ENCODE peak calls at places on chromosome 5, in four cellular contexts. One of them, this sample, is unnamed.

GRCh38 chr5:177983763-177984564 is 12.1 kb downstream of the PROP1 start:
- DNase-seq in SK-N-SH: no peak
- DNase-seq in H1: no peak
- DNase-seq in HepG2: no peak
- DNase-seq in this sample: no peak

GRCh38 chr5:77218263-77218662 is 7.8 kb downstream of the PDE8B start:
- DNase-seq in SK-N-SH: peak; percentile 47
- DNase-seq in H1: no peak
- DNase-seq in HepG2: no peak
- DNase-seq in this sample: no peak

GRCh38 chr5:35308391-35308790 is 78.1 kb upstream of the PRLR start:
- DNase-seq in SK-N-SH: peak; percentile 59
- DNase-seq in H1: no peak
- DNase-seq in HepG2: no peak
- DNase-seq in this sample: no peak

GRCh38 chr5:110824936-110825441 is 86.2 kb downstream of the SLC25A46 start:
- DNase-seq in SK-N-SH: no peak
- DNase-seq in H1: no peak
- DNase-seq in HepG2: no peak
- DNase-seq in this sample: no peak

GRCh38 chr5:15500326-15500958 is 462 bp downstream of the FBXL7 start:
- DNase-seq in SK-N-SH: no peak
- DNase-seq in H1: peak; percentile 79
- DNase-seq in HepG2: no peak
- DNase-seq in this sample: no peak

GRCh38 chr5:124061663-124062062 is 549.7 kb downstream of the CSNK1G3 start:
- DNase-seq in SK-N-SH: no peak
- DNase-seq in H1: no peak
- DNase-seq in HepG2: no peak
- DNase-seq in this sample: no peak

GRCh38 chr5:141846031-141846430 is 32.2 kb downstream of the PCDH1 start:
- DNase-seq in SK-N-SH: peak; percentile 82
- DNase-seq in H1: no peak
- DNase-seq in HepG2: no peak
- DNase-seq in this sample: no peak

GRCh38 chr5:61277190-61277589 is 54.9 kb upstream of the ZSWIM6 start:
- DNase-seq in SK-N-SH: no peak
- DNase-seq in H1: no peak
- DNase-seq in HepG2: peak; percentile 18
- DNase-seq in this sample: no peak

GRCh38 chr5:102106599-102106998 is 189.5 kb downstream of the SLCO4C1 start:
- DNase-seq in SK-N-SH: no peak
- DNase-seq in H1: no peak
- DNase-seq in HepG2: no peak
- DNase-seq in this sample: no peak

GRCh38 chr5:133370281-133370890 is 242.0 kb downstream of the FSTL4 start:
- DNase-seq in SK-N-SH: no peak
- DNase-seq in H1: no peak
- DNase-seq in HepG2: no peak
- DNase-seq in this sample: no peak

GRCh38 chr5:134585966-134586365 is 46.7 kb downstream of the SAR1B start:
- DNase-seq in SK-N-SH: no peak
- DNase-seq in H1: no peak
- DNase-seq in HepG2: no peak
- DNase-seq in this sample: no peak

GRCh38 chr5:42944989-42945388 is 95.1 kb downstream of the ANXA2R start:
- DNase-seq in SK-N-SH: no peak
- DNase-seq in H1: no peak
- DNase-seq in HepG2: no peak
- DNase-seq in this sample: no peak

GRCh38 chr5:149578896-149579295 is 2.4 kb upstream of the ARHGEF37 start:
- DNase-seq in SK-N-SH: no peak
- DNase-seq in H1: no peak
- DNase-seq in HepG2: no peak
- DNase-seq in this sample: no peak

GRCh38 chr5:147336871-147337270 is 102.0 kb downstream of the STK32A start:
- DNase-seq in SK-N-SH: no peak
- DNase-seq in H1: no peak
- DNase-seq in HepG2: no peak
- DNase-seq in this sample: no peak

GRCh38 chr5:147341382-147341781 is 106.6 kb downstream of the STK32A start:
- DNase-seq in SK-N-SH: no peak
- DNase-seq in H1: no peak
- DNase-seq in HepG2: no peak
- DNase-seq in this sample: no peak

GRCh38 chr5:147344861-147345260 is 110.0 kb downstream of the STK32A start:
- DNase-seq in SK-N-SH: no peak
- DNase-seq in H1: no peak
- DNase-seq in HepG2: no peak
- DNase-seq in this sample: no peak

GRCh38 chr5:147339313-147339712 is 104.5 kb downstream of the STK32A start:
- DNase-seq in SK-N-SH: no peak
- DNase-seq in H1: no peak
- DNase-seq in HepG2: no peak
- DNase-seq in this sample: no peak
- TF ChIP-seq GABPA in SK-N-SH: no peak
- TF ChIP-seq GABPA in H1: no peak
- TF ChIP-seq GABPA in HepG2: no peak
- TF ChIP-seq GABPA in this sample: no peak

GRCh38 chr5:179822059-179822432 is 1.3 kb downstream of the SQSTM1 start:
- DNase-seq in SK-N-SH: no peak
- DNase-seq in H1: no peak
- DNase-seq in HepG2: no peak
- DNase-seq in this sample: no peak

GRCh38 chr5:179820483-179821297 is at the start of gene SQSTM1:
- DNase-seq in SK-N-SH: peak; percentile 95
- DNase-seq in H1: peak; percentile 88
- DNase-seq in HepG2: peak; percentile 45
- DNase-seq in this sample: no peak

GRCh38 chr5:179820127-179820482 is 600 bp upstream of the SQSTM1 start:
- DNase-seq in SK-N-SH: no peak
- DNase-seq in H1: peak; percentile 67
- DNase-seq in HepG2: no peak
- DNase-seq in this sample: no peak

GRCh38 chr5:179822444-179822990 is 1.8 kb downstream of the SQSTM1 start:
- DNase-seq in SK-N-SH: no peak
- DNase-seq in H1: no peak
- DNase-seq in HepG2: no peak
- DNase-seq in this sample: no peak

DNA sequence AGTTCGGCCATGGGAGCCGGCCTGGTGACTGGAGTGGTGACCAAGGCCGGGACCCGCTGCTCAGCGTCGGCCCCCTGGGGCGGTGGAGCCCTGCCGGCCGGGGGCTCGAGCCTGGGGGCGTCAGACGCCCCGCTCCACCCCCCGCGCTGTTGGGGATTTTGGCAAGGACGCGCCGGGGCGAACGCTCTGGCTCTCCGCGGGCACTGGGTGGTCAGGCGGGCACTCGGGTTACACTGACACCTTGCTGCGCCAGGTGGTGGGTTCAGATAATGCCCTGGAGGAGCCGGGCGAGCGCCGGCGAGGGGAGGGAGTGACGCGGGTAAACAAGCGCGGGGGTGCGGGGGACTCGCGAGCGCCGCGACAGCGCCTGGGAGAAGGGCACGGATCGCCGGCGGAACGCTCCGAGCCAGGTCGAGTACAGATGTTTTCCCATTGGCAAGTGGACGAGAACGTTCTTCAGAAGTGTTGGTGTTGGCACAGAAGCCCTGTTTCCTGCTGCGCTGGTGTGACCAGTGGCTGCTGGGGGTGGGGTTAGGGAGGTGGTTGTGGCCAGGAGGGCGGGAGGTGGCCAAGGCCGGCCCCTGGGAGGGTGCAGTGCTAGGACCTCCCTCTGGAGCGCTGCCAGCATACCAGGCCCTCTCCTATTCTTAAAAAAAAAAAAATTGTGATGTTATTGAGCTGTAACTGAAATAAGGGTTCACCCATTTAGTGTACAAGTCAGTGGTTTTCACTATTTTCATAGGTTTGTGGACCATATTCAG is 773 bp downstream of the SQSTM1 start:
- DNase-seq in SK-N-SH: peak; percentile 98
- DNase-seq in H1: peak; percentile 80
- DNase-seq in HepG2: peak; percentile 80
- DNase-seq in this sample: no peak
- TF ChIP-seq TCF12 in SK-N-SH: no peak
- TF ChIP-seq TCF12 in H1: no peak
- TF ChIP-seq TCF12 in HepG2: no peak
- TF ChIP-seq TCF12 in this sample: peak; percentile 31

GRCh38 chr5:151659001-151659754 is 27.5 kb downstream of the SPARC start:
- DNase-seq in SK-N-SH: peak; percentile 81
- DNase-seq in H1: peak; percentile 96
- DNase-seq in HepG2: peak; percentile 57
- DNase-seq in this sample: peak; percentile 39

GRCh38 chr5:151661968-151662732 is 24.6 kb downstream of the SPARC start:
- DNase-seq in SK-N-SH: no peak
- DNase-seq in H1: no peak
- DNase-seq in HepG2: no peak
- DNase-seq in this sample: peak; percentile 82

GRCh38 chr5:151662805-151663204 is 23.9 kb downstream of the SPARC start:
- DNase-seq in SK-N-SH: no peak
- DNase-seq in H1: no peak
- DNase-seq in HepG2: no peak
- DNase-seq in this sample: peak; percentile 77

GRCh38 chr5:151661096-151661495 is 25.6 kb downstream of the SPARC start:
- DNase-seq in SK-N-SH: no peak
- DNase-seq in H1: no peak
- DNase-seq in HepG2: no peak
- DNase-seq in this sample: no peak

GRCh38 chr5:151660616-151661015 is 26.1 kb downstream of the SPARC start:
- DNase-seq in SK-N-SH: no peak
- DNase-seq in H1: no peak
- DNase-seq in HepG2: no peak
- DNase-seq in this sample: no peak
- TF ChIP-seq GABPA in SK-N-SH: no peak
- TF ChIP-seq GABPA in H1: no peak
- TF ChIP-seq GABPA in HepG2: no peak
- TF ChIP-seq GABPA in this sample: no peak

GRCh38 chr5:14302343-14302742 is 159.2 kb downstream of the TRIO start:
- DNase-seq in SK-N-SH: no peak
- DNase-seq in H1: no peak
- DNase-seq in HepG2: no peak
- DNase-seq in this sample: no peak

GRCh38 chr5:14297697-14298096 is 154.6 kb downstream of the TRIO start:
- DNase-seq in SK-N-SH: no peak
- DNase-seq in H1: no peak
- DNase-seq in HepG2: no peak
- DNase-seq in this sample: no peak

GRCh38 chr5:14298126-14298847 is 155.1 kb downstream of the TRIO start:
- DNase-seq in SK-N-SH: no peak
- DNase-seq in H1: no peak
- DNase-seq in HepG2: no peak
- DNase-seq in this sample: no peak

GRCh38 chr5:14296533-14297331 is 153.6 kb downstream of the TRIO start:
- DNase-seq in SK-N-SH: no peak
- DNase-seq in H1: no peak
- DNase-seq in HepG2: no peak
- DNase-seq in this sample: no peak

GRCh38 chr5:14299666-14300065 is 156.5 kb downstream of the TRIO start:
- DNase-seq in SK-N-SH: no peak
- DNase-seq in H1: no peak
- DNase-seq in HepG2: no peak
- DNase-seq in this sample: no peak
- TF ChIP-seq TCF12 in SK-N-SH: no peak
- TF ChIP-seq TCF12 in H1: no peak
- TF ChIP-seq TCF12 in HepG2: no peak
- TF ChIP-seq TCF12 in this sample: no peak

GRCh38 chr5:93805616-93806393 is 64.4 kb upstream of the POU5F2 start:
- DNase-seq in SK-N-SH: no peak
- DNase-seq in H1: no peak
- DNase-seq in HepG2: no peak
- DNase-seq in this sample: no peak

DNA sequence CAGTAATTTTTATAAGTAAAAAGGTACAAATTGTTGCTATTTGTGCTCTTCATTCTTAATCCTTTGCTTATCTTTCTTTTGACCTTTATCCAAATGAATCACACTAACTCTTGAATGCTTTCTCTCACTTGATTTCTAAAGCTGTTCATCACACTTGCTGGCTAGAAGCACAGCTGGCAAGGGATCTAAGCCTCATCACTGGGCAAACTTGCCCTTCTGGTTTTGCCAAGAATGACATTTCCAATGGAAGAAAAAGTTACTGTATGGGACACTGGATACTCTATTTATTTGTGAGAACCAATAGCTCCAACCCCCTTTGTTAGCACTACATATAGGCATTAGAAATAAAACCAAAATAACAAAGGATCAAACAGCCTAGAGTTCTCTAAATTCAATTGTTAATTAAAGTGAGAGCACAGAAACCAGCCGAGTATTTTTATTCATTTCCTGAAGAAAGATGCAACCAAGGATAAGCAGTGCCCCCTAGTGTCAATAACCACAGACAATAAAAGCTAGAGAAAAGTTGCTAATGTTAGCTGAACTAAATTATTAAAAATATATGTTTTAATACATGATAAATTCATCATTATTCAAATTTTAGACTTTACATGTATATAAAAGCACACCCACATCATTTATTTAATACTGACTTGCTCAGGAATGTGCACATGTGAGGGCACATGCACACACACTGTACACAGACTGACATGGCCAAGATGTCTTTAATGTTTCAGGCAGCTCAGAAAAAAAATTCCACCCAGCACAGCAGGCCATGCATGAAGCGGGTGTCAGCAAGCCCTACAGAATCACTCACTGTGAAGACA is 59.8 kb upstream of the POU5F2 start:
- DNase-seq in SK-N-SH: peak; percentile 26
- DNase-seq in H1: no peak
- DNase-seq in HepG2: peak; percentile 45
- DNase-seq in this sample: peak; percentile 2
- TF ChIP-seq GABPA in SK-N-SH: no peak
- TF ChIP-seq GABPA in H1: no peak
- TF ChIP-seq GABPA in HepG2: no peak
- TF ChIP-seq GABPA in this sample: no peak

GRCh38 chr5:87266914-87267573 is 639 bp upstream of the RASA1 start:
- DNase-seq in SK-N-SH: no peak
- DNase-seq in H1: no peak
- DNase-seq in HepG2: no peak
- DNase-seq in this sample: no peak

GRCh38 chr5:87263498-87263897 is 4.2 kb upstream of the RASA1 start:
- DNase-seq in SK-N-SH: no peak
- DNase-seq in H1: no peak
- DNase-seq in HepG2: no peak
- DNase-seq in this sample: no peak

GRCh38 chr5:87268126-87268969 is 665 bp downstream of the RASA1 start:
- DNase-seq in SK-N-SH: peak; percentile 79
- DNase-seq in H1: peak; percentile 80
- DNase-seq in HepG2: peak; percentile 30
- DNase-seq in this sample: peak; percentile 51

GRCh38 chr5:87267574-87268125 is at the start of gene RASA1:
- DNase-seq in SK-N-SH: peak; percentile 98
- DNase-seq in H1: peak; percentile 98
- DNase-seq in HepG2: peak; percentile 91
- DNase-seq in this sample: peak; percentile 76

DNA sequence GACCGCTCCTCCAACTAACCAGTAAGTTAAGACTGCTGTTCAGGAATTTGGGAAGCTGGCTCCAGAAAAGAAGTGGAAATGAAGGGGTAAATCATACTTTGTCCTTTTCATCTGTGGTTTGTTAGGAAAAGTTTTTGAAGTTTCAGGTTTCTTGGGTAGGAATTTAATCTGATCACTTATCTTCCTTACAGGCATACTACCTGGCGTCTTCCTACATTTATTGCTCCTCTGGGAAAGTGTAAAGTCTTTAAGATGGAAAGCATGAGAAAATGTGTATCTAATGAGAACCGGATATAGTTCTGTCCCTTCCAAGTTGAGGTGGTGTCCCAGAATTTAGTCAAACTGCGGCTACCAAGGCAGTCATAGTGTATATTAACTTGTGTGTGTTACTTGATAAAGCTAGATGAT is 1.3 kb downstream of the RASA1 start:
- DNase-seq in SK-N-SH: no peak
- DNase-seq in H1: no peak
- DNase-seq in HepG2: no peak
- DNase-seq in this sample: no peak
- TF ChIP-seq TCF12 in SK-N-SH: no peak
- TF ChIP-seq TCF12 in H1: no peak
- TF ChIP-seq TCF12 in HepG2: no peak
- TF ChIP-seq TCF12 in this sample: no peak

This sample was measured in GM12878.